ENCODE peak calls at places on chromosome 4, in seven cellular contexts. A, R, B, Q, E, U and X are unnamed samples.

GRCh38 chr4:26520728-26521442 is 30.6 kb upstream of the CCKAR start:
- DNase-seq in E (no peak), B (no peak), A (no peak), R (no peak), Q (peak), U (no peak), X (no peak)

GRCh38 chr4:56731857-56732256 is 50.8 kb upstream of the HOPX start:
- DNase-seq in A (peak), U (peak), R (no peak), Q (no peak), B (no peak), E (no peak), X (no peak)

GRCh38 chr4:61666248-61666647 is 466.1 kb downstream of the ADGRL3 start:
- DNase-seq in B (no peak), Q (no peak), A (no peak), U (no peak), R (no peak), E (no peak), X (no peak)

GRCh38 chr4:122914292-122914904 is 8.0 kb downstream of the NUDT6 start:
- DNase-seq in R (peak), E (peak), A (no peak), U (no peak), Q (no peak), B (no peak), X (no peak)

GRCh38 chr4:294732-295131 is 10.5 kb downstream of the ZNF732 start:
- DNase-seq in R (no peak), Q (no peak), A (no peak), E (no peak), B (no peak), U (no peak), X (no peak)

GRCh38 chr4:3707423-3708102 is 58.6 kb upstream of the ADRA2C start:
- DNase-seq in E (peak), R (no peak), A (no peak), U (no peak), Q (no peak), B (no peak), X (no peak)

GRCh38 chr4:64584125-64584524 is 174.9 kb upstream of the TECRL start:
- DNase-seq in U (no peak), B (no peak), E (no peak), A (no peak), Q (no peak), R (no peak), X (no peak)

GRCh38 chr4:48388504-48389154 is 47.3 kb downstream of the SLAIN2 start:
- DNase-seq in U (no peak), R (peak), A (no peak), B (no peak), E (peak), Q (no peak), X (no peak)

GRCh38 chr4:118589471-118590055 is 95.6 kb upstream of the METTL14 start:
- DNase-seq in U (no peak), E (no peak), Q (no peak), R (no peak), B (no peak), A (no peak), X (no peak)

GRCh38 chr4:54067163-54067562 is 2.8 kb upstream of the CHIC2 start:
- DNase-seq in B (no peak), E (peak), A (peak), Q (no peak), U (peak), R (peak), X (no peak)

GRCh38 chr4:56433280-56433679 is 2.1 kb downstream of the PPAT start:
- DNase-seq in B (no peak), R (no peak), A (no peak), Q (no peak), U (no peak), E (no peak), X (no peak)

GRCh38 chr4:95155759-95156451 is 392.9 kb downstream of the UNC5C start:
- DNase-seq in A (no peak), E (peak), B (no peak), U (no peak), R (peak), Q (no peak), X (no peak)

GRCh38 chr4:123018391-123018755 is 96.0 kb upstream of the NUDT6 start:
- DNase-seq in B (no peak), Q (no peak), R (no peak), E (no peak), A (no peak), U (no peak), X (no peak)

GRCh38 chr4:5993063-5993745 is 25.0 kb downstream of the C4orf50 start:
- DNase-seq in A (no peak), E (no peak), B (no peak), R (no peak), Q (no peak), U (no peak), X (no peak)

GRCh38 chr4:13534344-13535063 is 9.8 kb downstream of the NKX3-2 start:
- DNase-seq in A (no peak), Q (peak), E (no peak), U (no peak), B (no peak), R (no peak), X (no peak)

GRCh38 chr4:94451051-94451404 is 714 bp upstream of the PDLIM5 start:
- DNase-seq in U (no peak), B (no peak), R (no peak), E (peak), A (no peak), Q (no peak), X (no peak)

GRCh38 chr4:109052699-109053656 is 249.5 kb downstream of the COL25A1 start:
- DNase-seq in U (no peak), B (no peak), R (no peak), E (no peak), Q (no peak), A (no peak), X (no peak)

GRCh38 chr4:5992171-5993062 is 25.8 kb downstream of the C4orf50 start:
- DNase-seq in B (no peak), R (no peak), A (no peak), E (no peak), Q (no peak), U (no peak), X (no peak)

GRCh38 chr4:73599182-73599581 is 21.1 kb downstream of the RASSF6 start:
- DNase-seq in Q (peak), U (no peak), R (peak), B (no peak), A (no peak), E (peak), X (no peak)

GRCh38 chr4:163237856-163238255 is 71.2 kb upstream of the NAF1 start:
- DNase-seq in U (no peak), B (no peak), Q (no peak), E (no peak), A (no peak), R (no peak), X (no peak)

GRCh38 chr4:102809691-102810090 is 17.7 kb downstream of the UBE2D3 start:
- DNase-seq in Q (no peak), R (no peak), E (peak), U (no peak), B (no peak), A (no peak), X (no peak)

GRCh38 chr4:121934635-121935034 is 17.2 kb downstream of the TRPC3 start:
- DNase-seq in E (no peak), R (no peak), U (no peak), Q (no peak), A (no peak), B (no peak), X (no peak)

GRCh38 chr4:67030636-67031035 is 514.7 kb downstream of the CENPC start:
- DNase-seq in R (peak), Q (no peak), U (no peak), E (no peak), B (no peak), A (no peak), X (no peak)

GRCh38 chr4:159238631-159239030 is 135.8 kb downstream of the RAPGEF2 start:
- DNase-seq in Q (no peak), R (peak), U (no peak), A (no peak), E (peak), B (no peak), X (no peak)

GRCh38 chr4:2083116-2083825 is 24.1 kb downstream of the NAT8L start:
- DNase-seq in A (no peak), E (no peak), B (no peak), U (no peak), Q (no peak), R (no peak), X (no peak)

GRCh38 chr4:113760852-113761681 is 471 bp downstream of the CAMK2D start:
- DNase-seq in E (peak), Q (peak), U (peak), R (peak), B (peak), A (peak), X (no peak)

GRCh38 chr4:11746734-11747133 is 318.0 kb upstream of the HS3ST1 start:
- DNase-seq in E (no peak), A (no peak), U (no peak), R (no peak), Q (no peak), B (no peak), X (no peak)

GRCh38 chr4:10416441-10416840 is 40.8 kb downstream of the ZNF518B start:
- DNase-seq in E (no peak), R (no peak), B (no peak), Q (no peak), A (no peak), U (no peak), X (no peak)

GRCh38 chr4:89213382-89213701 is 94.3 kb downstream of the GPRIN3 start:
- DNase-seq in U (no peak), E (no peak), A (no peak), Q (no peak), R (no peak), B (no peak), X (no peak)

GRCh38 chr4:128782076-128782715 is 27.3 kb upstream of the JADE1 start:
- DNase-seq in A (peak), B (peak), U (no peak), Q (no peak), R (no peak), E (peak), X (peak)

GRCh38 chr4:36332782-36333131 is 51.3 kb downstream of the DTHD1 start:
- DNase-seq in A (no peak), E (no peak), B (no peak), R (no peak), Q (no peak), U (no peak), X (no peak)

GRCh38 chr4:80360102-80360501 is 24.6 kb downstream of the CFAP299 start:
- DNase-seq in U (no peak), R (no peak), A (no peak), Q (no peak), B (no peak), E (no peak), X (no peak)

GRCh38 chr4:15771419-15772058 is 6.6 kb upstream of the CD38 start:
- DNase-seq in R (no peak), E (no peak), A (no peak), Q (no peak), U (no peak), B (no peak), X (no peak)

GRCh38 chr4:5964030-5964429 is 54.2 kb downstream of the C4orf50 start:
- DNase-seq in R (no peak), Q (no peak), A (no peak), E (no peak), B (no peak), U (no peak), X (no peak)

GRCh38 chr4:105088110-105088879 is 58.4 kb upstream of the TET2 start:
- DNase-seq in B (no peak), U (no peak), R (peak), A (peak), Q (no peak), E (peak), X (no peak)
- H3K4me3 ChIP-seq in B (no peak), U (no peak), R (peak), A (no peak), Q (no peak), E (peak), X (no peak)

GRCh38 chr4:38016698-38017097 is 56.5 kb downstream of the PTTG2 start:
- DNase-seq in U (no peak), A (no peak), R (no peak), Q (no peak), B (no peak), E (no peak), X (no peak)
- H3K27ac ChIP-seq in U (peak), A (no peak), R (no peak), Q (no peak), B (no peak), E (no peak), X (no peak)

GRCh38 chr4:46388860-46389259 is 1.1 kb downstream of the GABRA2 start:
- DNase-seq in Q (peak), R (no peak), E (no peak), B (no peak), A (no peak), U (no peak), X (no peak)
- H3K4me3 ChIP-seq in Q (peak), R (no peak), E (no peak), B (no peak), A (no peak), U (peak), X (no peak)

DNA sequence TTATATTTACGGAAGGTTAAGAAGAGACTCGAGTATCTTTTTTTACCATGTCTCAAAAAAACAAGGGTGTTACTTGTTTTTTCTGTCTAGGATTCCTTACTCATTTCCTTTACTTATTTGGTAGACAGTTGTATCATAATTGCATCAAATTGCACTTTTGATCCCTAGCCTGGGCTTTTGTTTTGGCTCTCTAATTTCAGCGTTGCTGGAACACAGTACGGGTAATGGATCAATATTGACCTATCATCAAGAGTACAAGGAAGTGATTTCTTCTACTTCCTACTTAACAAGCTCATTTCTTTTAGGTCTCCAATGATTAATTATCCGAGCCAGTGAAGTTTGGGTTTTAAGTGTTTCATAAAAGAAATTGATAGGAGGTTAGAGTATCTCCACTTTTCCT is 16.8 kb downstream of the AIMP1 start:
- DNase-seq in U (no peak), A (no peak), E (no peak), B (no peak), R (no peak), Q (no peak), X (no peak)
- H3K27ac ChIP-seq in U (no peak), A (no peak), E (no peak), B (no peak), R (no peak), Q (no peak), X (no peak)